ENCODE peak calls at places on chromosome 16, in six cellular contexts. One of them, this sample, is unnamed. For H3K9me2, the result is how much of the 10 kb centered on the place peaks cover.

GRCh38 chr16:2042666-2043295 is 4.9 kb downstream of the NTHL1 start:
- DNase-seq in PC-3: no peak
- DNase-seq in Karpas-422: no peak
- DNase-seq in SK-N-SH: no peak
- DNase-seq in HCT116: no peak
- DNase-seq in GM23248: no peak
- DNase-seq in this sample: no peak

GRCh38 chr16:10736926-10737625 is 6.6 kb upstream of the NUBP1 start:
- DNase-seq in PC-3: peak
- DNase-seq in Karpas-422: peak
- DNase-seq in SK-N-SH: peak
- DNase-seq in HCT116: peak
- DNase-seq in GM23248: peak
- DNase-seq in this sample: peak

GRCh38 chr16:4051591-4051990 is 64.7 kb downstream of the ADCY9 start:
- DNase-seq in PC-3: no peak
- DNase-seq in Karpas-422: no peak
- DNase-seq in SK-N-SH: no peak
- DNase-seq in HCT116: no peak
- DNase-seq in GM23248: peak
- DNase-seq in this sample: no peak

GRCh38 chr16:85347213-85347591 is 234.9 kb upstream of the CIBAR2 start:
- DNase-seq in PC-3: no peak
- DNase-seq in Karpas-422: peak
- DNase-seq in SK-N-SH: peak
- DNase-seq in HCT116: no peak
- DNase-seq in GM23248: peak
- DNase-seq in this sample: no peak

GRCh38 chr16:2468725-2469398 is 2.2 kb upstream of the NTN3 start:
- DNase-seq in PC-3: no peak
- DNase-seq in Karpas-422: peak
- DNase-seq in SK-N-SH: peak
- DNase-seq in HCT116: no peak
- DNase-seq in GM23248: no peak
- DNase-seq in this sample: no peak

GRCh38 chr16:318628-319027 is 33.9 kb downstream of the AXIN1 start:
- DNase-seq in PC-3: no peak
- DNase-seq in Karpas-422: peak
- DNase-seq in SK-N-SH: peak
- DNase-seq in HCT116: no peak
- DNase-seq in GM23248: no peak
- DNase-seq in this sample: no peak

GRCh38 chr16:56426585-56426984 is 1.2 kb upstream of the AMFR start:
- DNase-seq in PC-3: peak
- DNase-seq in Karpas-422: no peak
- DNase-seq in SK-N-SH: no peak
- DNase-seq in HCT116: no peak
- DNase-seq in GM23248: no peak
- DNase-seq in this sample: no peak

GRCh38 chr16:85947511-85948509 is 48.8 kb downstream of the IRF8 start:
- DNase-seq in PC-3: no peak
- DNase-seq in Karpas-422: no peak
- DNase-seq in SK-N-SH: no peak
- DNase-seq in HCT116: no peak
- DNase-seq in GM23248: no peak
- DNase-seq in this sample: peak

GRCh38 chr16:27511657-27512056 is 38.1 kb downstream of the GTF3C1 start:
- DNase-seq in PC-3: no peak
- DNase-seq in Karpas-422: no peak
- DNase-seq in SK-N-SH: no peak
- DNase-seq in HCT116: no peak
- DNase-seq in GM23248: no peak
- DNase-seq in this sample: no peak

GRCh38 chr16:84039696-84040095 is 2.9 kb downstream of the SLC38A8 start:
- DNase-seq in PC-3: no peak
- DNase-seq in Karpas-422: no peak
- DNase-seq in SK-N-SH: no peak
- DNase-seq in HCT116: no peak
- DNase-seq in GM23248: no peak
- DNase-seq in this sample: no peak

GRCh38 chr16:59356709-59357108 is 622.6 kb upstream of the GOT2 start:
- DNase-seq in PC-3: no peak
- DNase-seq in Karpas-422: no peak
- DNase-seq in SK-N-SH: no peak
- DNase-seq in HCT116: no peak
- DNase-seq in GM23248: no peak
- DNase-seq in this sample: no peak

GRCh38 chr16:2339521-2340484 is 725 bp downstream of the ABCA3 start:
- DNase-seq in PC-3: peak
- DNase-seq in Karpas-422: peak
- DNase-seq in SK-N-SH: peak
- DNase-seq in HCT116: no peak
- DNase-seq in GM23248: peak
- DNase-seq in this sample: peak

GRCh38 chr16:9449597-9449996 is 358.2 kb downstream of the HAPSTR1 start:
- DNase-seq in PC-3: no peak
- DNase-seq in Karpas-422: no peak
- DNase-seq in SK-N-SH: no peak
- DNase-seq in HCT116: no peak
- DNase-seq in GM23248: no peak
- DNase-seq in this sample: no peak

GRCh38 chr16:69941251-69942098 is 9.7 kb upstream of the CLEC18A start:
- DNase-seq in PC-3: no peak
- DNase-seq in Karpas-422: no peak
- DNase-seq in SK-N-SH: no peak
- DNase-seq in HCT116: no peak
- DNase-seq in GM23248: peak
- DNase-seq in this sample: no peak

GRCh38 chr16:14331020-14331419 is 259.9 kb downstream of the MRTFB start:
- DNase-seq in PC-3: no peak
- DNase-seq in Karpas-422: no peak
- DNase-seq in SK-N-SH: no peak
- DNase-seq in HCT116: no peak
- DNase-seq in GM23248: no peak
- DNase-seq in this sample: no peak

GRCh38 chr16:30767767-30768465 is 5.8 kb downstream of the RNF40 start:
- DNase-seq in PC-3: no peak
- DNase-seq in Karpas-422: no peak
- DNase-seq in SK-N-SH: no peak
- DNase-seq in HCT116: no peak
- DNase-seq in GM23248: no peak
- DNase-seq in this sample: no peak

GRCh38 chr16:14529010-14529669 is 100.9 kb downstream of the PARN start:
- DNase-seq in PC-3: peak
- DNase-seq in Karpas-422: peak
- DNase-seq in SK-N-SH: peak
- DNase-seq in HCT116: peak
- DNase-seq in GM23248: peak
- DNase-seq in this sample: peak

GRCh38 chr16:81446318-81447275 is 2.0 kb downstream of the CMIP start:
- DNase-seq in PC-3: peak
- DNase-seq in Karpas-422: no peak
- DNase-seq in SK-N-SH: peak
- DNase-seq in HCT116: no peak
- DNase-seq in GM23248: peak
- DNase-seq in this sample: no peak

GRCh38 chr16:86448306-86448705 is 62.0 kb upstream of the FOXF1 start:
- DNase-seq in PC-3: no peak
- DNase-seq in Karpas-422: no peak
- DNase-seq in SK-N-SH: no peak
- DNase-seq in HCT116: no peak
- DNase-seq in GM23248: no peak
- DNase-seq in this sample: no peak

GRCh38 chr16:3097266-3097665 is 1.8 kb downstream of the ZSCAN10 start:
- DNase-seq in PC-3: no peak
- DNase-seq in Karpas-422: no peak
- DNase-seq in SK-N-SH: no peak
- DNase-seq in HCT116: no peak
- DNase-seq in GM23248: no peak
- DNase-seq in this sample: no peak

GRCh38 chr16:24499193-24499814 is 40.1 kb upstream of the RBBP6 start:
- DNase-seq in PC-3: peak
- DNase-seq in Karpas-422: peak
- DNase-seq in SK-N-SH: peak
- DNase-seq in HCT116: peak
- DNase-seq in GM23248: peak
- DNase-seq in this sample: peak

GRCh38 chr16:24993722-24994686 is 21.2 kb downstream of the ARHGAP17 start:
- DNase-seq in PC-3: peak
- DNase-seq in Karpas-422: no peak
- DNase-seq in SK-N-SH: no peak
- DNase-seq in HCT116: peak
- DNase-seq in GM23248: peak
- DNase-seq in this sample: no peak

GRCh38 chr16:1089822-1090619 is 6.0 kb downstream of the C1QTNF8 start:
- DNase-seq in PC-3: peak
- DNase-seq in Karpas-422: no peak
- DNase-seq in SK-N-SH: no peak
- DNase-seq in HCT116: no peak
- DNase-seq in GM23248: no peak
- DNase-seq in this sample: no peak

GRCh38 chr16:474420-475122 is 49.1 kb downstream of the RAB11FIP3 start:
- DNase-seq in PC-3: no peak
- DNase-seq in Karpas-422: no peak
- DNase-seq in SK-N-SH: no peak
- DNase-seq in HCT116: no peak
- DNase-seq in GM23248: no peak
- DNase-seq in this sample: no peak

GRCh38 chr16:22123759-22124490 is 31.6 kb downstream of the VWA3A start:
- DNase-seq in PC-3: no peak
- DNase-seq in Karpas-422: no peak
- DNase-seq in SK-N-SH: no peak
- DNase-seq in HCT116: no peak
- DNase-seq in GM23248: no peak
- DNase-seq in this sample: no peak

GRCh38 chr16:4624015-4624826 is at the start of gene MGRN1:
- DNase-seq in PC-3: peak
- DNase-seq in Karpas-422: peak
- DNase-seq in SK-N-SH: peak
- DNase-seq in HCT116: peak
- DNase-seq in GM23248: peak
- DNase-seq in this sample: peak

GRCh38 chr16:55367301-55367745 is 43.3 kb downstream of the IRX6 start:
- DNase-seq in PC-3: no peak
- DNase-seq in Karpas-422: no peak
- DNase-seq in SK-N-SH: no peak
- DNase-seq in HCT116: no peak
- DNase-seq in GM23248: peak
- DNase-seq in this sample: no peak
- H3K9ac ChIP-seq in PC-3: no peak
- H3K9ac ChIP-seq in Karpas-422: no peak
- H3K9ac ChIP-seq in SK-N-SH: no peak
- H3K9ac ChIP-seq in HCT116: no peak
- H3K9ac ChIP-seq in GM23248: no peak
- H3K9ac ChIP-seq in this sample: no peak

DNA sequence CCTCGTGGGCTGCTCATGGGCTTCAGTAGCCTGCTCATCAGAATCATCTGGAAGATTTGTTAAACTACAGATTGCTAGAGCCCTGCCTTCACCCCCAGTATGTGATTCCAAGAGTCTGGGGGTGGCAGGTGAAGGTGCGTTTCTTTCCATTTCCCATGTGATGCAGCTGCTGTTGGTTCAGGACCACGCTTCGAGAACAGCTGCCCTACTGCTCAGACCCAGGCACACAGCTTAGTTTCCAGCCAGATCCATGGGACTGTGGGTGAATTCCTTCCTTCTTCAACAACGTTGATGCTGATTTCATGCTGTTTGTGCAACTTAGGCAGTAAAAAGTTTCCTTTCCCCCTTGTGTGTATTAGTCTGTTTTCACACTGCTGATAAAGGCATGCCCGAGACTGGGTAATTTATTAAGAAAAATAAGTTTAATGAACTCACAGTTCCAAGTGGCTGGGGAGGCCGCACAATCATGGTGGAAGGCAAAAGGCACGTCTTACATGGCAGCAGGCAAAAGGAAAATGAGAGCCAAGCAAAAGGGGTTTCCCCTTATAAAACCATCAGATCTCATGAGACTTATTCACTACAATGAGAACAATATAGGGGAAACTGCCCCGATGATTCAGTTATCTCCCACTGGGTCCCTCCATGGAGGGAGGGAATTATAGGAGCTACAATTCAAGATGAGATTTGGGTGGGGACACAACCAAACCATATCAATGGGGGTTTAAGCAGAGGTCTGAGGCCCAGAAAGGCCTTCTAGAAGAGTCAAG is 159.2 kb downstream of the XYLT1 start:
- DNase-seq in PC-3: no peak
- DNase-seq in Karpas-422: no peak
- DNase-seq in SK-N-SH: no peak
- DNase-seq in HCT116: no peak
- DNase-seq in GM23248: no peak
- DNase-seq in this sample: no peak
- H3K9me2 ChIP-seq in PC-3: under half
- H3K9me2 ChIP-seq in Karpas-422: under half
- H3K9me2 ChIP-seq in SK-N-SH: under half
- H3K9me2 ChIP-seq in HCT116: under half
- H3K9me2 ChIP-seq in GM23248: under half
- H3K9me2 ChIP-seq in this sample: under half

DNA sequence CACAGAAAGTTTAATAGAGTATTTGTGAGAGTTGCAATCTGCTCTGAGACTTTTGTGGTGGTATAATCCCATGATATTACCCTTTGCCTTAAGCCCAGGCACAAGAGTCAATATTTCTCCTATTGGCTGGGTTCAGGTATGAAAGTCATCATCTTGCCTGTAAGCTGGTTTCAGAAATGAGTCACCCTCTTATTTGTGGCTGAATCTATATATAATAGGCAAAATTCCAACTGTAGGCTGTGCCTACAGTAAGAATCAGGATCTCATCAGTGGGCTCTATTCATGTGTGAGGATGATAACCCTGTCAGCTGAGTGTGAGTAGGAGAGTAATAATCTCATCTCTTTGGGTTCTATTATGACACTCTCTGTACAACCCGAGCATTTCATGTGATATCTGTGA is 2103.1 kb downstream of the TP53TG3F start:
- DNase-seq in PC-3: no peak
- DNase-seq in Karpas-422: no peak
- DNase-seq in SK-N-SH: no peak
- DNase-seq in HCT116: no peak
- DNase-seq in GM23248: no peak
- DNase-seq in this sample: peak
- H3K9ac ChIP-seq in PC-3: no peak
- H3K9ac ChIP-seq in Karpas-422: no peak
- H3K9ac ChIP-seq in SK-N-SH: no peak
- H3K9ac ChIP-seq in HCT116: no peak
- H3K9ac ChIP-seq in GM23248: no peak
- H3K9ac ChIP-seq in this sample: no peak

DNA sequence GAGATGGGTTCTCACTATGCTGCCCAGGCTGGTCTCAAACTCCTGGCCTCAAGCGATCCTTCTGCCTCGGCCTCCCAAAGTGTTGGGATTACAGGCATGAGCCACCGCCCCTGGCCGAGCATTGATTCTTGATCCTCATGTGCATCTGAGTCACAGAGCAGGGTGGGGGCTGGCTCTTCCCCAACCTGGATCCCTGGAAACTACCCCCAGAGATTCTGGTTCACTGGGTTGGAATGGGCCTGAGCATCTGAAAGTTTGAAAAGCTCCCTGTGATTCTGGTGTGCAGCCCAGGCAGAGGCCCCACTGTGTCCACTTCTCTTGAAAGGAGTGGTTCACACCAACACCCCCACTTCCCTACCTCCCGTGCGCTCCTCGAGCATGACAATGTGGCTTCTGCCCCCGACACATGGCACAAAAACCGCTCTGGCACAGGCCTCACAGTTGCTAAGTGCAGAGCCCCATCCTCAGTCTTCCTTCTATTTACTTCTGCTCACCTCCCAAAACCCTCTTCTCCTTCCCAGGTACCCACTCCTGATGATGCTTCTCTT is 4.6 kb downstream of the QPRT start:
- DNase-seq in PC-3: no peak
- DNase-seq in Karpas-422: no peak
- DNase-seq in SK-N-SH: no peak
- DNase-seq in HCT116: no peak
- DNase-seq in GM23248: no peak
- DNase-seq in this sample: no peak
- H3K9me2 ChIP-seq in PC-3: under half
- H3K9me2 ChIP-seq in Karpas-422: under half
- H3K9me2 ChIP-seq in SK-N-SH: under half
- H3K9me2 ChIP-seq in HCT116: under half
- H3K9me2 ChIP-seq in GM23248: under half
- H3K9me2 ChIP-seq in this sample: under half